ENCODE peak calls at places on chromosome 16, in nine cellular contexts. D is LHCN-M2; Q is AG04450; F is activated CD4-positive, alpha-beta T cell treated with anti-CD3 and anti-CD28 coated beads, Interleukin-2, amount 10 ng/mL, durations not matched to agents 24 days and 14 days; I is neuronal stem cell; E is cardiac fibroblast; M is NCI-H1092; K is HepG2; B is RWPE1. J is an unnamed sample.
A peak's percentile ranks its signal among the peaks of the same experiment; 100 is the strongest.

GRCh38 chr16:23025692-23026305 is 123.5 kb downstream of the USP31 start:
- DNase-seq in I (no peak), E (no peak), D (no peak), F (no peak), B (no peak), Q (no peak), K (no peak), M (no peak), J (no peak)

GRCh38 chr16:89845417-89845816 is 17.1 kb downstream of the SPIRE2 start:
- DNase-seq in E (no peak), D (no peak), M (no peak), F (peak; percentile 67), Q (no peak), B (no peak), K (no peak), I (no peak), J (no peak)

GRCh38 chr16:74601131-74601871 is 5.6 kb downstream of the GLG1 start:
- DNase-seq in I (no peak), F (peak; percentile 91), M (no peak), K (no peak), Q (no peak), B (peak; percentile 25), E (no peak), D (no peak), J (no peak)

GRCh38 chr16:16118337-16118736 is 105.0 kb downstream of the ABCC6 start:
- DNase-seq in D (peak; percentile 23), K (no peak), E (peak; percentile 15), B (no peak), Q (no peak), I (no peak), F (no peak), M (no peak), J (no peak)

GRCh38 chr16:47142469-47143328 is 1.0 kb downstream of the NETO2 start:
- DNase-seq in Q (no peak), M (no peak), B (peak; percentile 21), D (peak; percentile 35), E (peak; percentile 38), I (peak; percentile 46), K (no peak), F (peak; percentile 78), J (no peak)

GRCh38 chr16:69131167-69131748 is 1.1 kb downstream of the CHTF8 start:
- DNase-seq in F (peak; percentile 62), E (peak; percentile 46), D (peak; percentile 17), B (peak; percentile 43), M (no peak), K (no peak), Q (no peak), I (peak; percentile 21), J (peak; percentile 59)

GRCh38 chr16:76656951-76657498 is 379.8 kb downstream of the CNTNAP4 start:
- DNase-seq in F (no peak), Q (no peak), D (no peak), E (no peak), B (no peak), K (no peak), M (no peak), I (no peak), J (no peak)

GRCh38 chr16:4450430-4450829 is 24.0 kb downstream of the NMRAL1 start:
- DNase-seq in Q (no peak), B (no peak), M (no peak), I (no peak), D (no peak), F (no peak), K (no peak), E (no peak), J (no peak)

GRCh38 chr16:87335968-87336849 is 19.0 kb upstream of the C16orf95 start:
- DNase-seq in F (no peak), K (no peak), B (no peak), E (no peak), I (no peak), M (no peak), D (no peak), Q (no peak), J (no peak)

GRCh38 chr16:19114359-19115147 is 789 bp downstream of the ITPRIPL2 start:
- DNase-seq in B (peak; percentile 61), K (no peak), F (peak; percentile 73), Q (no peak), M (peak; percentile 21), E (peak; percentile 70), D (peak; percentile 58), I (peak; percentile 15), J (peak; percentile 56)

GRCh38 chr16:80693553-80693952 is 110.8 kb downstream of the CDYL2 start:
- DNase-seq in B (no peak), M (no peak), Q (no peak), E (no peak), I (no peak), F (no peak), D (no peak), K (no peak), J (no peak)

GRCh38 chr16:21134053-21134452 is 16.6 kb downstream of the DNAH3 start:
- DNase-seq in D (no peak), I (no peak), K (no peak), F (no peak), E (no peak), M (no peak), Q (no peak), B (no peak), J (no peak)

GRCh38 chr16:49014300-49015188 is 267.1 kb downstream of the CBLN1 start:
- DNase-seq in D (no peak), F (no peak), I (no peak), E (no peak), B (no peak), M (no peak), K (no peak), Q (no peak), J (no peak)

GRCh38 chr16:72739577-72739976 is 308.4 kb downstream of the ZFHX3 start:
- DNase-seq in E (peak; percentile 32), B (no peak), K (peak; percentile 8), F (no peak), Q (no peak), D (peak; percentile 48), I (no peak), M (no peak), J (no peak)

GRCh38 chr16:30094541-30095165 is 1.4 kb downstream of the YPEL3 start:
- DNase-seq in K (no peak), M (no peak), B (no peak), D (no peak), I (peak; percentile 50), Q (no peak), E (no peak), F (no peak), J (no peak)

GRCh38 chr16:241866-242265 is 7.2 kb downstream of the FAM234A start:
- DNase-seq in D (no peak), M (no peak), K (no peak), E (no peak), Q (no peak), I (no peak), F (no peak), B (no peak), J (no peak)

GRCh38 chr16:57591870-57592485 is 36.5 kb upstream of the ADGRG1 start:
- DNase-seq in E (no peak), I (no peak), Q (no peak), M (no peak), K (no peak), B (no peak), D (no peak), F (no peak), J (no peak)

GRCh38 chr16:30844671-30845449 is 49.0 kb downstream of the BCL7C start:
- DNase-seq in Q (peak; percentile 81), M (peak; percentile 77), E (peak; percentile 96), D (peak; percentile 84), K (peak; percentile 97), B (peak; percentile 69), I (peak; percentile 76), F (peak; percentile 95), J (peak; percentile 68)

GRCh38 chr16:726188-726437 is 130 bp downstream of the CCDC78 start:
- DNase-seq in Q (no peak), M (no peak), E (no peak), K (no peak), I (no peak), F (no peak), B (no peak), D (no peak), J (peak; percentile 40)

GRCh38 chr16:31404353-31405064 is 11.4 kb downstream of the ITGAD start:
- DNase-seq in Q (no peak), B (no peak), M (no peak), E (peak; percentile 44), I (no peak), K (no peak), D (peak; percentile 37), F (no peak), J (no peak)

J was measured in HAP-1.